ENCODE peak calls at places on chromosomes 3 and 15, in five cellular contexts. I, G, L, W and H are unnamed samples.
A peak's percentile ranks its signal among the peaks of the same experiment; 100 is the strongest.

GRCh38 chr3:153051427-153052095 is 110.5 kb upstream of the RAP2B start:
- DNase-seq in I (no peak), G (no peak), L (peak; percentile 92), W (no peak), H (no peak)

GRCh38 chr15:34038404-34039179 is 412 bp downstream of the AVEN start:
- DNase-seq in I (peak; percentile 78), G (peak; percentile 89), L (peak; percentile 70), W (peak; percentile 87), H (peak; percentile 89)

GRCh38 chr3:54950391-54951003 is 22.6 kb upstream of the LRTM1 start:
- DNase-seq in I (no peak), G (no peak), L (no peak), W (no peak), H (no peak)

GRCh38 chr3:150771600-150771999 is 8.6 kb upstream of the SIAH2 start:
- DNase-seq in I (no peak), G (no peak), L (no peak), W (no peak), H (no peak)

GRCh38 chr15:58396181-58396580 is 35.6 kb upstream of the LIPC start:
- DNase-seq in I (no peak), G (no peak), L (peak; percentile 97), W (no peak), H (no peak)

GRCh38 chr15:56774356-56774755 is 41.0 kb upstream of the ZNF280D start:
- DNase-seq in I (no peak), G (no peak), L (no peak), W (no peak), H (no peak)

GRCh38 chr15:41465822-41466421 is 27.8 kb upstream of the ITPKA start:
- DNase-seq in I (no peak), G (no peak), L (peak; percentile 74), W (no peak), H (no peak)

GRCh38 chr3:69724722-69725435 is 14.4 kb upstream of the MITF start:
- DNase-seq in I (no peak), G (no peak), L (no peak), W (no peak), H (no peak)

GRCh38 chr3:16884084-16884747 is 539 bp upstream of the PLCL2 start:
- DNase-seq in I (peak; percentile 94), G (peak; percentile 80), L (peak; percentile 6), W (peak; percentile 83), H (peak; percentile 64)

GRCh38 chr3:79247367-79248103 is 520.3 kb downstream of the ROBO1 start:
- DNase-seq in I (no peak), G (peak; percentile 43), L (peak; percentile 84), W (no peak), H (peak; percentile 19)

GRCh38 chr3:160793853-160794252 is 37.8 kb downstream of the PPM1L start:
- DNase-seq in I (no peak), G (no peak), L (no peak), W (no peak), H (no peak)

GRCh38 chr15:96870510-96871039 is 540.1 kb downstream of the NR2F2 start:
- DNase-seq in I (no peak), G (no peak), L (no peak), W (no peak), H (no peak)

DNA sequence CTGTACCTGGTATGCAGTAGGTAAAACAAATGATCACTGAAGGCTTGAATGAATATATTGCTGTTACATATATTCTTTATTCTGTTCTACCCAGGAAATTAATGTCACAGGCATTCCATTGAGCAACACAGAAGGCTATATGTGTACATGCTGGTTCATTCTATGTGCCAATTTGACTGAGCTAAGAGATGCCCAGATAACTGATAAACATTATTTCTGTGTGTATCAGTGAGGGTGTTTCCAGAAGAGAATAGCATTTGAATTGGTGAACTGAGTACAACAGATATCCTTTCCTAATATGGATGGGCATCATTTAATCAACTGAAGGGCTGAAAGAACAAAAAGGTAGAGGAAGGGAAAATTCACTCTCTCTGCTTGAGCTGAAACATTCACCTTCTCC is 886.8 kb downstream of the FHIT start:
- DNase-seq in I (no peak), G (no peak), L (no peak), W (no peak), H (no peak)
- TF ChIP-seq POLR2A in I (no peak), G (no peak), L (no peak), W (no peak), H (no peak)

DNA sequence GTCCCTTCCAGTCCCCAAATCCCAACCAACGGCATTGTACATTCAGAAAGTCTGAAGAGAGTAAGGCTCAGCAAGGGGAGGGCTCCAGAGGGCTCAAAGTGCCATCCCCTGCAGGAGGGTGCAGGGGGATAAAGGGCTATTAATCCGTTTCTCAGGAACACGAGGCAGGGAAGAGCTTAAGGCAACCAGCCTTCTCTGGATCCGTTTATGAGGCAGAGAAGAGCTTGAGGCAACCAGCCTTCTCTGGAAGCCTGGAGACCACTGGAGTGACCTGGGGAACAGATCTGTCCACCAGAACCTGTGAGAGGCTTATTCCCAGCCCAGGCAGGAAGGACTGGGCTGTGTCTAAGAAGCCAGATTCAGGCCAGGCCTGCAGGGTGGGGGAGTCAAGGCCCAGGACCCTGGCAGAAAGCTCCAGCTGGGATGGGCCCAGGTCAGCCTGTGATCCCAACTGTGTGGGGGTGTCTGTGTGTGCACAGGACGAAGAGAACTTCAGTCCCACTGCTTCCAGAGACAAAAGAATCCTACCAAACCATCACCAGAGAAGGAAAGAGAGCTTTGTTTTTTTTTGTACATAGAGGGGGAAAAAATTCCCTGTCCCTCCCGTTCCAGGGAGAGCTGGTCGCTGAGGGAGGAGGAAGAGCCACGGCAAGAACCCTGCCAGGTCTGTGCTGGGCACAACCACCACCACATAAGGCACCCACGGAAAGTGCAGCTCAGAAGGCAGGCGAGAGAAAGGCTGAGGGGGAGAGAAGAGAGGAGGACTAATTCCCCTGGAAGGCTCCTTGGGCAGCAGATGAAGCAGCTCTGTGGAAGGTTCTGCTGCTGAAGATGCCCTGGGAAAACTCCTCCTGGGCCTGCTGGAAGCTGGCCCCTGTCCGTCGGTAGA is 1.6 kb upstream of the ULK3 start:
- DNase-seq in I (no peak), G (no peak), L (no peak), W (no peak), H (peak; percentile 41)
- H3K27ac ChIP-seq in I (no peak overlapping the region), G (no peak overlapping the region), L (no peak overlapping the region), W (peak overlapping the region; percentile 44), H (peak overlapping the region; percentile 89)

GRCh38 chr15:83109532-83109931 is 2.1 kb downstream of the TM6SF1 start:
- DNase-seq in I (no peak), G (peak; percentile 30), L (no peak), W (no peak), H (no peak)

GRCh38 chr15:83110361-83110760 is 2.9 kb downstream of the TM6SF1 start:
- DNase-seq in I (no peak), G (no peak), L (peak; percentile 10), W (no peak), H (no peak)

GRCh38 chr15:83107841-83108181 is 366 bp downstream of the TM6SF1 start:
- DNase-seq in I (no peak), G (peak; percentile 24), L (no peak), W (no peak), H (no peak)

GRCh38 chr15:83106994-83107840 is at the start of gene TM6SF1:
- DNase-seq in I (peak; percentile 63), G (peak; percentile 43), L (no peak), W (no peak), H (peak; percentile 19)

DNA sequence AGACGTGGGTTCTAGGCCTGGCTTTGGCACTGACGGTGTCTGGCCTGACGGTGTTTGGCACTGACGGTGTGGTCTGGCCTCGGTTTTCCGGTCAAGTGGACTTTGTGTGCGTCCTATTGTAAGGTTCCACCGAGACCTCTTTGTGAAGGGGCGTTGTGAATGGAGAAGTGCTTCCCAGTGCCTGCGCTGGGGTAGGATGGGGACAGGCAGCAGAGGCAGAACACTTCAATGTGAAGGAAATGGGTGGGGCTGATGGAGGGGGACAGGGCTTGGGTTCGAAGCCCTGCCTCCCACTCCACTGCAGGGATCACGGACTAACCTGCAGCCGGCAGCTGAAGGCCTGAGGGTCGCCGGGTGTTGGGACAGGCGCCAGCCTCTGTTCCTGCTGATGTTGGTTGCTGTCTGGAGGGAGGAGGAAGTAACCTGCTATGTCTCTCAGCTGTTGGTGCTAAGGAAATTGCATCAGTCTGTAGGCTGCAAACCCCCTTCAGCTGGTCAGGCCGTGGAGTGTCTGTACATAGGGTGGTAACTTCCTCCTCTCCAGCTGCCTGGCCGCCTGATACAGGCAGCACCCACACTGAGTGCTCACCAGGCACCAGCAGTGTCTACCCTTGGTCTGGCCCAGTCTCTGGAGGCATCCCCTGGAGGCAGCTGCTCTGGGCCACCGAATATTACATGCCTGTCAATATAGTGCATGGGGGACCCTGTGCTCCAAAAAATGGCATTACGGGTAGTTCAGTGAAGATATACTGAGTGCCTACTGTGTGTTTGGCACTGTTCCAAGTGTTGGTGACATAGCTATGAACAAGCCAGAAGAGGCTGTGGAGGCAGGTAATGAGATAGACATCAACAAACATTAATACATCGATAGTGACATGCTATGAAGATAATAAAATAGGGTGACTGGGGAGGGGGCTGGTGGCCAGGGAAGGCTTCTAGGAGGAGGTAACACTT is 1.1 kb downstream of the TM6SF1 start:
- DNase-seq in I (no peak), G (peak; percentile 68), L (peak; percentile 52), W (no peak), H (peak; percentile 34)
- TF ChIP-seq POLR2A in I (no peak), G (no peak), L (no peak), W (no peak), H (no peak)

GRCh38 chr3:178875157-178875556 is 196.5 kb downstream of the ZMAT3 start:
- DNase-seq in I (no peak), G (no peak), L (no peak), W (no peak), H (no peak)

DNA sequence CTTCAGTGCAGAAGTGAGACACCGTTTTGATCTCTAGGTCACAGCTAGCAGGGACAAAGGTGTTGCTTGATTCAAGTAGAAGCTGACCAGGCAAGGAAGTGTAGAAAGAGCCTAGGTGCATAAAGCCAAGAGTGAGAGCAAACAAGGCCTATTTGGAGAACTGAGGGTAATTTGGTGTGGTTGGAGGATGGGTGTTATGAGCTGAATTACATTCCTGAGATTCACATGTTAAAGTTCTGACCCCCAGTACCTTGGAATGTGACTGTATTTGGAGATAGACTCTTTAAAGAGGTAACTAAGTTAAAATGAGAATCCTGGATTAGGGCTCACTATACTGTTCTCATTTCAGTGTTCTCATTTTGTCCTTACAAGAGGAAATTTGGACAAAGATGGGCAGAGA is 191.3 kb downstream of the ZMAT3 start:
- DNase-seq in I (no peak), G (no peak), L (no peak), W (no peak), H (no peak)
- H3K27ac ChIP-seq in I (peak overlapping the region; percentile 5), G (no peak overlapping the region), L (no peak overlapping the region), W (no peak overlapping the region), H (no peak overlapping the region)